ENCODE peak calls at places on chromosomes 2 and 18, in six cellular contexts. T is DMS153; R is naive thymus-derived CD4-positive, alpha-beta T cell; P is CD4-positive, alpha-beta T cell; I is activated T-cell treated with anti-CD3 and anti-CD28 coated beads for 24 hours; B is cardiac muscle cell. M is an unnamed sample.

GRCh38 chr2:106782658-106783057 is 103.3 kb downstream of the ST6GAL2 start:
- DNase-seq in R (no peak), T (no peak), P (no peak), B (no peak), I (no peak), M (no peak)

GRCh38 chr2:72144746-72145657 is 2.7 kb downstream of the CYP26B1 start:
- DNase-seq in B (peak; percentile 72), I (no peak), R (no peak), T (peak; percentile 42), P (no peak), M (peak; percentile 24)

GRCh38 chr2:239181601-239182471 is 219.0 kb downstream of the HDAC4 start:
- DNase-seq in T (peak; percentile 85), B (no peak), I (no peak), R (no peak), P (no peak), M (no peak)

GRCh38 chr18:48333563-48333962 is 75.6 kb downstream of the ZBTB7C start:
- DNase-seq in R (no peak), I (no peak), T (peak; percentile 46), P (no peak), B (peak; percentile 62), M (no peak)

GRCh38 chr2:127913808-127914457 is 28.2 kb upstream of the AMMECR1L start:
- DNase-seq in T (no peak), P (no peak), B (no peak), I (no peak), R (no peak), M (no peak)

GRCh38 chr2:74374509-74375205 is 5.5 kb downstream of the DCTN1 start:
- DNase-seq in T (peak; percentile 80), R (no peak), I (no peak), B (peak; percentile 89), P (no peak), M (no peak)

GRCh38 chr18:8858888-8859511 is 153.6 kb downstream of the MTCL1 start:
- DNase-seq in T (no peak), B (no peak), I (no peak), P (no peak), R (no peak), M (peak; percentile 86)

GRCh38 chr2:54878182-54878581 is 154.7 kb downstream of the EML6 start:
- DNase-seq in P (no peak), I (no peak), R (no peak), B (no peak), T (no peak), M (no peak)

GRCh38 chr2:95669441-95669994 is 77.7 kb downstream of the TRIM43 start:
- DNase-seq in R (no peak), T (no peak), I (no peak), B (no peak), P (no peak), M (no peak)

GRCh38 chr18:55152801-55153200 is 193.5 kb upstream of the CCDC68 start:
- DNase-seq in B (no peak), T (no peak), R (no peak), I (no peak), P (no peak), M (no peak)

GRCh38 chr2:216316743-216317142 is 55.5 kb downstream of the MARCHF4 start:
- DNase-seq in T (no peak), I (no peak), B (no peak), P (no peak), R (no peak), M (no peak)

GRCh38 chr2:64655873-64656272 is 2.2 kb upstream of the SERTAD2 start:
- DNase-seq in T (no peak), R (no peak), I (no peak), B (no peak), P (no peak), M (no peak)

GRCh38 chr2:36857713-36858112 is 108.6 kb downstream of the STRN start:
- DNase-seq in T (no peak), P (no peak), B (no peak), I (no peak), R (no peak), M (no peak)

GRCh38 chr2:6011871-6012380 is 319.7 kb downstream of the SOX11 start:
- DNase-seq in B (no peak), P (no peak), T (no peak), I (no peak), R (no peak), M (no peak)

GRCh38 chr2:97919858-97920257 is 75.9 kb downstream of the TMEM131 start:
- DNase-seq in I (no peak), B (no peak), R (no peak), P (no peak), T (no peak), M (no peak)

GRCh38 chr18:49024808-49025361 is 74.1 kb upstream of the SMAD7 start:
- DNase-seq in B (no peak), R (no peak), P (no peak), I (no peak), T (no peak), M (no peak)

GRCh38 chr2:96115631-96116423 is 544 bp downstream of the ADRA2B start:
- DNase-seq in P (no peak), I (no peak), R (no peak), T (no peak), B (no peak), M (no peak)

GRCh38 chr18:78873916-78874505 is 105.6 kb upstream of the SALL3 start:
- DNase-seq in T (no peak), B (no peak), I (no peak), R (no peak), P (no peak), M (no peak)

GRCh38 chr2:29072971-29073725 is 1.2 kb downstream of the PCARE start:
- DNase-seq in R (no peak), P (no peak), I (no peak), B (no peak), T (no peak), M (no peak)

GRCh38 chr2:230578106-230578505 is 134.5 kb upstream of the CAB39 start:
- DNase-seq in T (no peak), P (no peak), I (no peak), R (no peak), B (no peak), M (no peak)

GRCh38 chr2:221518201-221518936 is 53.7 kb downstream of the EPHA4 start:
- DNase-seq in R (peak; percentile 70), T (peak; percentile 53), I (no peak), B (no peak), P (peak; percentile 12), M (no peak)

GRCh38 chr2:42829556-42830510 is 37.5 kb upstream of the HAAO start:
- DNase-seq in B (no peak), I (no peak), R (no peak), T (no peak), P (no peak), M (no peak)

GRCh38 chr2:84038866-84039265 is 420.2 kb downstream of the SUCLG1 start:
- DNase-seq in T (no peak), R (no peak), P (no peak), I (no peak), B (peak; percentile 14), M (no peak)

GRCh38 chr18:76450912-76451421 is 44.1 kb downstream of the ZNF516 start:
- DNase-seq in I (no peak), R (no peak), T (peak; percentile 26), B (peak; percentile 65), P (no peak), M (peak; percentile 5)

GRCh38 chr18:21330122-21330701 is 88.2 kb downstream of the GREB1L start:
- DNase-seq in P (no peak), R (no peak), B (peak; percentile 11), T (no peak), I (no peak), M (peak; percentile 32)

GRCh38 chr2:117977696-117978095 is 36.2 kb downstream of the CCDC93 start:
- DNase-seq in B (no peak), I (no peak), P (no peak), R (no peak), T (no peak), M (no peak)

GRCh38 chr2:239162141-239162821 is 238.5 kb downstream of the HDAC4 start:
- DNase-seq in T (no peak), B (no peak), R (no peak), I (no peak), P (no peak), M (no peak)

GRCh38 chr2:104701471-104701911 is 152.4 kb upstream of the POU3F3 start:
- DNase-seq in R (no peak), T (no peak), B (no peak), P (no peak), I (no peak), M (no peak)

GRCh38 chr2:29245742-29246387 is 130.7 kb downstream of the CLIP4 start:
- DNase-seq in I (no peak), P (no peak), B (no peak), R (no peak), T (no peak), M (no peak)

GRCh38 chr2:37890893-37891495 is 34.1 kb upstream of the RMDN2 start:
- DNase-seq in I (peak; percentile 60), R (peak; percentile 20), B (peak; percentile 86), P (peak; percentile 52), T (peak; percentile 47), M (peak; percentile 76)

GRCh38 chr2:230330725-230331124 is 3.7 kb downstream of the SP140L start:
- DNase-seq in R (no peak), P (no peak), T (no peak), B (no peak), I (no peak), M (no peak)

M was measured in NCI-H460.